ENCODE peak calls at places on chromosomes 3 and 15, in eight cellular contexts. C, U, R, H, M, O, D and A are unnamed samples.

GRCh38 chr3:120148187-120148954 is 54.1 kb upstream of the GSK3B start:
- DNase-seq in R (no peak), D (no peak), U (no peak), C (no peak), O (no peak), M (no peak), H (no peak), A (no peak)

GRCh38 chr3:69926385-69926784 is 73.1 kb upstream of the SAMMSON start:
- DNase-seq in U (no peak), H (no peak), D (no peak), C (no peak), O (no peak), M (no peak), R (no peak), A (no peak)

GRCh38 chr3:16433701-16434151 is 79.8 kb downstream of the RFTN1 start:
- DNase-seq in O (peak), H (peak), U (peak), D (no peak), R (no peak), C (no peak), M (no peak), A (no peak)

GRCh38 chr3:116930786-116931185 is 221.2 kb downstream of the TUSC7 start:
- DNase-seq in U (no peak), R (no peak), D (no peak), M (peak), C (peak), O (peak), H (no peak), A (no peak)

GRCh38 chr15:80480909-80481308 is 76.7 kb downstream of the ARNT2 start:
- DNase-seq in C (peak), R (peak), U (no peak), D (no peak), O (no peak), M (peak), H (no peak), A (no peak)

GRCh38 chr3:197950661-197951029 is 655 bp downstream of the RPL35A start:
- DNase-seq in H (no peak), C (no peak), M (no peak), R (no peak), D (no peak), U (no peak), O (no peak), A (no peak)

GRCh38 chr15:98896802-98897732 is 110.5 kb downstream of the PGPEP1L start:
- DNase-seq in R (no peak), U (no peak), C (peak), M (peak), O (no peak), D (no peak), H (no peak), A (no peak)

GRCh38 chr3:182837855-182838454 is 44.7 kb downstream of the ATP11B start:
- DNase-seq in R (no peak), D (no peak), M (peak), O (peak), H (peak), U (no peak), C (peak), A (no peak)

GRCh38 chr3:117954131-117954530 is 1080.5 kb downstream of the IGSF11 start:
- DNase-seq in R (no peak), M (no peak), D (no peak), C (no peak), H (no peak), O (no peak), U (no peak), A (no peak)

GRCh38 chr3:176776622-176777021 is 420.7 kb downstream of the TBL1XR1 start:
- DNase-seq in M (no peak), U (no peak), C (no peak), R (no peak), D (no peak), H (no peak), O (no peak), A (no peak)

GRCh38 chr3:161212892-161213291 is 8.2 kb upstream of the NMD3 start:
- DNase-seq in R (no peak), O (no peak), U (no peak), H (no peak), D (no peak), M (peak), C (no peak), A (no peak)

GRCh38 chr3:144652573-144652972 is 681.0 kb downstream of the DIPK2A start:
- DNase-seq in M (no peak), U (no peak), H (no peak), C (peak), D (no peak), R (no peak), O (no peak), A (no peak)

GRCh38 chr3:195717852-195718476 is 2.8 kb upstream of the MUC20 start:
- DNase-seq in H (no peak), O (no peak), U (no peak), D (no peak), M (no peak), R (no peak), C (no peak), A (no peak)

GRCh38 chr3:51982352-51982837 is 940 bp upstream of the ACY1 start:
- DNase-seq in M (no peak), U (no peak), D (peak), C (no peak), H (peak), O (peak), R (no peak), A (peak)

GRCh38 chr3:122916084-122916483 is 111.5 kb downstream of the SEMA5B start:
- DNase-seq in U (no peak), D (no peak), O (no peak), H (no peak), C (no peak), R (no peak), M (no peak), A (no peak)

GRCh38 chr15:51250217-51251011 is 88.0 kb downstream of the CYP19A1 start:
- DNase-seq in O (no peak), R (no peak), C (no peak), U (no peak), M (no peak), H (no peak), D (no peak), A (no peak)

GRCh38 chr15:75776075-75776443 is 63.4 kb upstream of the CSPG4 start:
- DNase-seq in U (no peak), D (no peak), R (no peak), C (peak), H (no peak), M (peak), O (no peak), A (no peak)

GRCh38 chr3:71356272-71356671 is 227.3 kb downstream of the FOXP1 start:
- DNase-seq in H (peak), U (no peak), C (no peak), D (no peak), M (no peak), O (no peak), R (no peak), A (no peak)

GRCh38 chr3:122364508-122364907 is 18.5 kb downstream of the MIX23 start:
- DNase-seq in U (no peak), O (no peak), R (no peak), D (no peak), M (no peak), H (no peak), C (no peak), A (no peak)

GRCh38 chr3:166810741-166811445 is 569.2 kb downstream of the ZBBX start:
- DNase-seq in U (no peak), C (no peak), D (no peak), O (no peak), H (no peak), R (no peak), M (no peak), A (no peak)

GRCh38 chr3:87900061-87900460 is 158.7 kb downstream of the CGGBP1 start:
- DNase-seq in M (no peak), D (no peak), R (no peak), C (no peak), O (no peak), H (peak), U (no peak), A (no peak)

GRCh38 chr15:97652700-97653167 is 307.8 kb upstream of the ARRDC4 start:
- DNase-seq in M (no peak), U (no peak), H (no peak), R (no peak), D (peak), O (no peak), C (no peak), A (peak)

GRCh38 chr3:49617390-49618013 is 56.6 kb upstream of the APEH start:
- DNase-seq in C (no peak), H (no peak), U (no peak), O (no peak), R (no peak), D (no peak), M (no peak), A (no peak)

GRCh38 chr3:45606991-45607712 is 12.6 kb downstream of the LIMD1 start:
- DNase-seq in O (no peak), U (no peak), M (peak), R (peak), C (peak), H (no peak), D (no peak), A (no peak)

GRCh38 chr15:66703540-66703941 is 1.5 kb downstream of the SMAD6 start:
- DNase-seq in R (peak), C (peak), D (no peak), O (peak), H (peak), U (peak), M (no peak), A (peak)

GRCh38 chr15:45407786-45408185 is 29.4 kb upstream of the GATM start:
- DNase-seq in M (no peak), C (no peak), D (no peak), H (no peak), U (no peak), R (no peak), O (no peak), A (no peak)

GRCh38 chr3:108202834-108203233 is 19.4 kb downstream of the IFT57 start:
- DNase-seq in D (peak), U (no peak), M (no peak), R (no peak), H (no peak), O (no peak), C (no peak), A (no peak)

DNA sequence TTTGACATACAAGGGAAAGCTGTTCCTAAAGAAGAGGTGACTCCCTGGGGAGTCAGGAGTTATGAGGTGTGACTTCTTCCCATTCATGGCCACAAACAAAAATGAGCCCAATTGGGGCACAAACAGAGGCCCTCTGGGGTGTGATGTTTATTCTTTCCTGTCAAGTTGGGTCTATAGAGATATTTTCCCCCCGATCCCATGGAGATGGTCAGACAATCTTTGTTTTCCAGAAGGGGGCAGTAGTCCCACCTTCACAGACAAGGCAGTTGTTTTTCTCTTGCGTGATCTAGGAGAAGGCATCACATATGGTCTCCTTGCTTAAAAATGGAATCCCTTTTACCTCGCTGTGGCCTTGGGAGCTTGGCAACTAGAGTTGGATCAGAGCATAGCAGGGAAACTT is 110.3 kb downstream of the MFSD1 start:
- DNase-seq in D (no peak), U (no peak), O (no peak), H (no peak), M (no peak), R (no peak), C (no peak), A (no peak)
- TF ChIP-seq CTCF in D (peak), U (peak), O (no peak), H (no peak), M (no peak), R (no peak), C (no peak), A (peak)

GRCh38 chr3:156010829-156011228 is 109.5 kb upstream of the KCNAB1 start:
- DNase-seq in U (no peak), O (peak), R (no peak), D (no peak), C (peak), M (no peak), H (no peak), A (peak)
- TF ChIP-seq CTCF in U (peak), O (peak), R (no peak), D (peak), C (no peak), M (no peak), H (no peak), A (no peak)

DNA sequence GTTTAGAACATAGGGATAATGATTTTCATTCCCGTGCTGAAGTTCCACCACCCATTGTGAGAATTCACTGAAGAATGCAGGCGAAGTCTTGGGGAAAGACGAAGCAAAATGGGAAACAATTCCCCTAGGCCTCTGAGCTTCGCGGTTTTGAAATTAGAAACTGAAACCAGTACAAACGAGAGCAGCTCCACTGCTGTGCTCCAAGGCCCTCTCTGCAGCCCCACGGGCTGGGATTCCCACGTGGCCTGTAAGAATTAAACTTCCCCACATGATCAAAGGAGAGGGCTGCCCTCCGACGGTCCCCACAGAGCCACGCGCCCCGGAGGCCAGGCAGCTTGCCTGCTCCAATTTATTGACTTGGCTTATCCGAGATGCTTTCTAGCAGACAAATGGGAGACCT is 143.9 kb downstream of the GREM1 start:
- DNase-seq in H (peak), M (peak), U (peak), O (peak), D (peak), R (peak), C (peak), A (no peak)
- TF ChIP-seq CTCF in H (no peak), M (no peak), U (no peak), O (no peak), D (peak), R (no peak), C (no peak), A (no peak)

GRCh38 chr3:104628185-104628789 is 738.4 kb upstream of the ALCAM start:
- DNase-seq in D (no peak), R (no peak), C (peak), H (peak), U (no peak), O (peak), M (peak), A (no peak)
- TF ChIP-seq CTCF in D (peak), R (peak), C (peak), H (peak), U (peak), O (peak), M (peak), A (peak)